ENCODE peak calls at places on chromosome 2, in four cellular contexts. N is lower lobe of right lung, U is HFFc6, W is progenitor cell of endocrine pancreas. E is an unnamed sample.

GRCh38 chr2:188984126-188984525 is 10.0 kb downstream of the COL3A1 start:
- DNase-seq in W (no peak), N (no peak), U (peak), E (no peak)

GRCh38 chr2:231344851-231345250 is 50.7 kb upstream of the B3GNT7 start:
- DNase-seq in W (no peak), U (no peak), N (peak), E (no peak)

GRCh38 chr2:60066971-60067370 is 486.5 kb downstream of the BCL11A start:
- DNase-seq in W (no peak), N (no peak), U (no peak), E (no peak)

GRCh38 chr2:187319441-187320108 is 128.5 kb downstream of the CALCRL start:
- DNase-seq in W (no peak), U (no peak), N (no peak), E (no peak)

GRCh38 chr2:238235331-238235732 is 4.5 kb downstream of the HES6 start:
- DNase-seq in N (no peak), W (no peak), U (peak), E (no peak)

GRCh38 chr2:151946856-151947523 is 118.8 kb upstream of the ARL5A start:
- DNase-seq in U (no peak), N (no peak), W (peak), E (no peak)

GRCh38 chr2:237315170-237315880 is 98.6 kb downstream of the COL6A3 start:
- DNase-seq in U (peak), W (peak), N (peak), E (peak)

GRCh38 chr2:106579750-106580197 is 92.6 kb downstream of the CD8B2 start:
- DNase-seq in U (no peak), W (no peak), N (no peak), E (no peak)

GRCh38 chr2:120390381-120391055 is 44.6 kb downstream of the INHBB start:
- DNase-seq in U (no peak), N (peak), W (peak), E (peak)

GRCh38 chr2:219769044-219770030 is 141.9 kb downstream of the SLC4A3 start:
- DNase-seq in W (no peak), U (peak), N (no peak), E (no peak)

GRCh38 chr2:27407798-27408491 is 1.4 kb downstream of the PPM1G start:
- DNase-seq in U (peak), N (no peak), W (peak), E (peak)

DNA sequence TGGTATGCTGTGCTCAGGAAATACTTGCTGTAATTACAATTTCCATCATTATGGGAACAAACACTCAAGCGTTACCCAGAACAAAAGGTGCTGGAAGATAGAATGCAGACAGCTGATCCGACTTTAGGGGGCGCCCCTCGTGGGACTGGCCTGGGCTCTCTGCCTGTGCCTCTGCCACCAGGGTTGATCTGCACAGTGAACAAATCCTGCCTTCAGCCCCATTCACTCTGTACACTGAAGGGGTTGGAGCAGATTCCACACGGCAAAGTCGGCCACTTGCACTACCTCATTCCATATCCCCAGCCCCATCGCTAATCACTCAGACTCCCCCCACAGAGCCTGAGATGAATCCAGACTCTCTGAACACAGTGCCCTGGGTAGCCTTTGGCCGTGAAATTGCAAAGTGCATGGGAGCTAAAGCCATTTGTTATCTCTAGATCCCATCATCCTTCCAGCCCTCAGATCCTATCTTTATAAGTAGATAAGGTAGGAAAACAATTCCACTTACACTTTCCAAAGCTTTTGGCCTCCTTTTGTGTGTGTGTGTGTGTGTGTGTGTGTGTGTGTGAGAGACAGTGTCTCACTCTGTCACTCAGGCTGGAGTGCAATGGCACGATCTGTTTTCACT is 69.3 kb downstream of the INPP5D start:
- DNase-seq in N (no peak), U (no peak), W (no peak), E (no peak)
- TF ChIP-seq CTCF in N (no peak), U (peak), W (peak), E (no peak)

GRCh38 chr2:235191933-235192332 is 240.1 kb downstream of the SH3BP4 start:
- DNase-seq in N (no peak), U (no peak), W (no peak), E (no peak)
- TF ChIP-seq CTCF in N (no peak), U (no peak), W (no peak), E (no peak)

GRCh38 chr2:58677763-58678162 is 436.6 kb upstream of the FANCL start:
- DNase-seq in W (no peak), N (no peak), U (no peak), E (no peak)

GRCh38 chr2:58686757-58687156 is 445.6 kb upstream of the FANCL start:
- DNase-seq in W (no peak), U (no peak), N (no peak), E (no peak)

DNA sequence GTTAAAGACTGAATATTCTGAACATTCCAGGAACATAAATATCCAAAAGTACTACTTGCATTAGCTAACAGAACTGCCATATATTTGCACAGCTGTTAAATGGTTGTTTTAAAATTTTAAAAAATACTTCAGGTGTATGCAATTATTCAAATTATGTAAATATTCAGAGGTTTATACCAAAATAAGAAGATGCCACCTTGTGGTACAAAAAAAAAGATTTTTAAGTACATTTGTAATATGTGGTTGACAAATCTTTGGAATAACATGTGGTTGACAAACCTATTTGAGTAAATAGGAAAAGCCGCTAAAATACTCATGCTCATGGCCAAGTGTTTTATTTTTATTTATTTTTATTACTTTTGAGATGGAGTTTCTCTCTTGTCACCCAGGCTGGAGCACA is 439.8 kb upstream of the FANCL start:
- DNase-seq in N (no peak), U (no peak), W (no peak), E (no peak)
- TF ChIP-seq CTCF in N (no peak), U (peak), W (no peak), E (peak)

GRCh38 chr2:194557993-194558392 is 1099.0 kb upstream of the SLC39A10 start:
- DNase-seq in W (no peak), N (no peak), U (no peak), E (no peak)

GRCh38 chr2:194559523-194559922 is 1097.5 kb upstream of the SLC39A10 start:
- DNase-seq in W (no peak), N (no peak), U (no peak), E (no peak)

GRCh38 chr2:194562329-194562728 is 1094.7 kb upstream of the SLC39A10 start:
- DNase-seq in W (no peak), U (no peak), N (no peak), E (no peak)

GRCh38 chr2:194556639-194557038 is 1100.4 kb upstream of the SLC39A10 start:
- DNase-seq in W (no peak), U (no peak), N (no peak), E (no peak)

GRCh38 chr2:194559964-194560363 is 1097.1 kb upstream of the SLC39A10 start:
- DNase-seq in U (no peak), W (no peak), N (no peak), E (no peak)
- TF ChIP-seq CTCF in U (no peak), W (no peak), N (no peak), E (no peak)